ENCODE peak calls at places on chromosomes 4 and X, in six cellular contexts. H, W, X, Z, I and K are unnamed samples.

GRCh38 chrX:40108959-40109287 is 11.2 kb upstream of the BCOR start:
- DNase-seq in H (peak), W (peak), X (peak), Z (peak), I (peak), K (peak)

GRCh38 chr4:16250665-16251365 is 24.5 kb upstream of the TAPT1 start:
- DNase-seq in H (no peak), W (no peak), X (peak), Z (peak), I (peak), K (no peak)

GRCh38 chr4:7418131-7418943 is 16.4 kb downstream of the PSAPL1 start:
- DNase-seq in H (no peak), W (no peak), X (no peak), Z (no peak), I (no peak), K (no peak)

GRCh38 chrX:47568656-47569295 is 7.8 kb downstream of the ARAF start:
- DNase-seq in H (no peak), W (no peak), X (no peak), Z (peak), I (no peak), K (peak)

GRCh38 chr4:184019084-184019483 is 114.0 kb downstream of the STOX2 start:
- DNase-seq in H (no peak), W (no peak), X (no peak), Z (no peak), I (no peak), K (peak)

GRCh38 chr4:101345271-101345595 is 2.1 kb downstream of the PPP3CA start:
- DNase-seq in H (no peak), W (no peak), X (peak), Z (no peak), I (no peak), K (no peak)

GRCh38 chr4:120830204-120830603 is 92.3 kb downstream of the PRDM5 start:
- DNase-seq in H (no peak), W (no peak), X (no peak), Z (no peak), I (no peak), K (no peak)

GRCh38 chr4:186201535-186202230 is 10.3 kb downstream of the CYP4V2 start:
- DNase-seq in H (peak), W (peak), X (peak), Z (peak), I (peak), K (peak)

GRCh38 chr4:87633239-87633638 is 16.8 kb upstream of the DMP1 start:
- DNase-seq in H (no peak), W (no peak), X (peak), Z (no peak), I (peak), K (peak)